ENCODE peak calls at places on chromosomes 16 and 17, in six cellular contexts. W is left ventricle myocardium inferior, L is GM23248, H is esophagus squamous epithelium, C is AG04450, P is uterus. Q is an unnamed sample.
A peak's percentile ranks its signal among the peaks of the same experiment; 100 is the strongest.

GRCh38 chr16:1858189-1858588 is 13.8 kb downstream of the MEIOB start:
- DNase-seq in W (no peak), L (no peak), H (no peak), C (no peak), P (no peak), Q (no peak)

GRCh38 chr17:63481488-63481870 is 4.6 kb downstream of the ACE start:
- DNase-seq in W (no peak), L (no peak), H (no peak), C (no peak), P (no peak), Q (no peak)

GRCh38 chr17:14950216-14950615 is 314.9 kb downstream of the PMP22 start:
- DNase-seq in W (no peak), L (peak; percentile 7), H (no peak), C (no peak), P (no peak), Q (no peak)

GRCh38 chr16:23676924-23677480 is 1.7 kb upstream of the PLK1 start:
- DNase-seq in W (no peak), L (peak; percentile 75), H (no peak), C (no peak), P (no peak), Q (no peak)

GRCh38 chr17:75783069-75783783 is 1.4 kb upstream of the UNK start:
- DNase-seq in W (no peak), L (peak; percentile 86), H (no peak), C (no peak), P (no peak), Q (no peak)

GRCh38 chr17:73541561-73541981 is 102.7 kb downstream of the SDK2 start:
- DNase-seq in W (no peak), L (no peak), H (no peak), C (no peak), P (no peak), Q (no peak)

GRCh38 chr17:8468988-8469387 is 33.3 kb downstream of the NDEL1 start:
- DNase-seq in W (no peak), L (no peak), H (no peak), C (no peak), P (no peak), Q (no peak)

GRCh38 chr17:60080545-60080944 is 1.8 kb upstream of the HEATR6 start:
- DNase-seq in W (no peak), L (no peak), H (no peak), C (no peak), P (no peak), Q (no peak)

GRCh38 chr17:28563475-28563874 is 7.8 kb downstream of the PIGS start:
- DNase-seq in W (no peak), L (peak; percentile 13), H (no peak), C (no peak), P (no peak), Q (no peak)

GRCh38 chr17:4436381-4436780 is 2.6 kb downstream of the SPNS3 start:
- DNase-seq in W (no peak), L (no peak), H (no peak), C (no peak), P (no peak), Q (no peak)

GRCh38 chr17:6473128-6473767 is 29.0 kb downstream of the PIMREG start:
- DNase-seq in W (peak; percentile 68), L (peak; percentile 81), H (no peak), C (peak; percentile 33), P (peak; percentile 61), Q (no peak)

GRCh38 chr17:5781236-5781927 is 197.1 kb upstream of the NLRP1 start:
- DNase-seq in W (no peak), L (no peak), H (no peak), C (no peak), P (no peak), Q (no peak)

GRCh38 chr16:20026673-20027072 is 47.0 kb downstream of the GPR139 start:
- DNase-seq in W (no peak), L (no peak), H (no peak), C (no peak), P (no peak), Q (no peak)

GRCh38 chr17:6713130-6713917 is at the start of gene SLC13A5:
- DNase-seq in W (no peak), L (peak; percentile 59), H (no peak), C (no peak), P (no peak), Q (no peak)

GRCh38 chr17:80942360-80943345 is 49.0 kb upstream of the CHMP6 start:
- DNase-seq in W (peak; percentile 95), L (peak; percentile 89), H (peak; percentile 17), C (peak; percentile 33), P (peak; percentile 99), Q (peak; percentile 71)

GRCh38 chr17:4604111-4604644 is 19.8 kb downstream of the SMTNL2 start:
- DNase-seq in W (peak; percentile 84), L (peak; percentile 36), H (no peak), C (no peak), P (peak; percentile 60), Q (peak; percentile 52)

GRCh38 chr17:82740906-82741759 is 5.7 kb downstream of the FN3K start:
- DNase-seq in W (no peak), L (peak; percentile 12), H (no peak), C (no peak), P (no peak), Q (no peak)

GRCh38 chr16:14420721-14421488 is 209.2 kb downstream of the PARN start:
- DNase-seq in W (no peak), L (no peak), H (no peak), C (no peak), P (no peak), Q (no peak)

GRCh38 chr17:3678095-3678820 is 9.6 kb downstream of the EMC6 start:
- DNase-seq in W (no peak), L (peak; percentile 59), H (no peak), C (no peak), P (no peak), Q (no peak)

DNA sequence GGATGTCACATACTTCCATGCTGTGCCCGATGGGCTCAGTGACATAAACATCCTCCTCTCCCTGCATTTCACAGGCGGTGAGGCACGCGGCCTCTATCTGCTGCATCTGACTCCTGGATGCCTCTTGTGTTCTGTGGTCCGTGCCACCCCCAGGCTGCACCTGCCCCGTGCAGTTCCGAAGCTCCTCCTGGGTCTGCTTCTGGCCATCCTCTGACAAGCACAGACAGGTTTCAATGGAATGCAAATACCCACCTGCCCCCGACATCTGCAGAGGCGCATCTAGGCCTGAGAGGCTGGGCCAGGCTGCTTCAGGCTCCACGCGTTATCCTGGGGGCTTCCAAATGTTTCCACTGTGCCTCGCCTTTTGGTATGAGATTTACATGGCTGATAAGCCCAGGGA is 46.3 kb upstream of the DNAH17 start:
- DNase-seq in W (no peak), L (no peak), H (no peak), C (no peak), P (no peak), Q (no peak)
- H3K4me3 ChIP-seq in W (no peak overlapping the region), L (no peak overlapping the region), H (no peak overlapping the region), C (no peak overlapping the region), P (no peak overlapping the region), Q (no peak overlapping the region)

GRCh38 chr16:86287641-86288201 is 222.6 kb upstream of the FOXF1 start:
- DNase-seq in W (no peak), L (no peak), H (no peak), C (no peak), P (no peak), Q (no peak)

GRCh38 chr16:86285421-86285820 is 224.9 kb upstream of the FOXF1 start:
- DNase-seq in W (no peak), L (no peak), H (no peak), C (no peak), P (no peak), Q (no peak)

GRCh38 chr16:86285938-86286921 is 224.1 kb upstream of the FOXF1 start:
- DNase-seq in W (no peak), L (peak; percentile 42), H (no peak), C (no peak), P (no peak), Q (no peak)

GRCh38 chr16:86288716-86289294 is 221.5 kb upstream of the FOXF1 start:
- DNase-seq in W (no peak), L (no peak), H (no peak), C (no peak), P (no peak), Q (no peak)

GRCh38 chr16:86286991-86287640 is 223.2 kb upstream of the FOXF1 start:
- DNase-seq in W (no peak), L (no peak), H (no peak), C (no peak), P (no peak), Q (no peak)
- H3K4me3 ChIP-seq in W (no peak overlapping the region), L (no peak overlapping the region), H (peak overlapping the region; percentile 29), C (peak overlapping the region; percentile 13), P (no peak overlapping the region), Q (no peak overlapping the region)

GRCh38 chr16:3186946-3187690 is 886 bp upstream of the OR1F1 start:
- DNase-seq in W (no peak), L (no peak), H (no peak), C (no peak), P (no peak), Q (no peak)
- H3K4me3 ChIP-seq in W (no peak overlapping the region), L (peak overlapping the region; percentile 79), H (no peak overlapping the region), C (no peak overlapping the region), P (no peak overlapping the region), Q (no peak overlapping the region)

GRCh38 chr16:27242868-27243590 is 25.5 kb downstream of the NSMCE1 start:
- DNase-seq in W (no peak), L (peak; percentile 87), H (no peak), C (peak; percentile 94), P (peak; percentile 42), Q (peak; percentile 87)
- H3K4me3 ChIP-seq in W (peak overlapping the region; percentile 46), L (peak overlapping the region; percentile 26), H (peak overlapping the region; percentile 21), C (peak overlapping the region; percentile 44), P (no peak overlapping the region), Q (peak overlapping the region; percentile 25)

GRCh38 chr17:68790481-68790880 is 164.7 kb downstream of the ABCA8 start:
- DNase-seq in W (no peak), L (no peak), H (no peak), C (no peak), P (peak; percentile 33), Q (no peak)
- H3K4me3 ChIP-seq in W (no peak overlapping the region), L (no peak overlapping the region), H (no peak overlapping the region), C (no peak overlapping the region), P (no peak overlapping the region), Q (no peak overlapping the region)

DNA sequence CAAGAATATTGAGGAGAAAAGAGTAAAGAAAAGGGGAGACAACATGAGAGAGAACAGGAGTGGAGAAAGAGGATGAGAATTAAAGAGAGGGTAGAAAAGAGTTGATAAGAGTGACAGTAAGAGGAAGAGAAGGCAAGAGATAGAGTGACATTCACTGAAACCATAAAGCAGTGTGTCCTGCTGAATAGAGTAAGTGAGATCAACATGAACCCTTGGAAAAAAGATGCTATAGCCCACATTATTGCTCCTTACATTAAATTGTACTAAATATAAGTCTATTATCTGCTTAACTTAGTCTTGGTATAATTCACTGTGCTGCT is 489.5 kb downstream of the SHISA9 start:
- DNase-seq in W (no peak), L (no peak), H (no peak), C (no peak), P (no peak), Q (no peak)
- H3K4me3 ChIP-seq in W (no peak overlapping the region), L (no peak overlapping the region), H (no peak overlapping the region), C (no peak overlapping the region), P (no peak overlapping the region), Q (no peak overlapping the region)